ENCODE peak calls at places on chromosomes 1 and 21, in ten cellular contexts. L is nephron progenitor cell, F is lower lobe of right lung, Y is astrocyte of the spinal cord, G is HFFc6, A is cardiac muscle cell, B is RWPE1, H is endothelial cell, U is WTC11, C is ovary. O is an unnamed sample.

GRCh38 chr1:18899363-18900049 is 2.8 kb downstream of the ALDH4A1 start:
- DNase-seq in H (no peak), G (no peak), F (no peak), L (no peak), A (no peak), B (no peak), U (no peak), Y (no peak), C (no peak), O (no peak)

GRCh38 chr1:230067871-230068814 is 1.1 kb downstream of the GALNT2 start:
- DNase-seq in Y (no peak), U (peak), B (peak), C (peak), F (peak), G (peak), A (peak), L (peak), H (peak), O (peak)

GRCh38 chr1:212609701-212610574 is 1.4 kb downstream of the ATF3 start:
- DNase-seq in C (no peak), U (no peak), F (no peak), B (no peak), A (no peak), G (no peak), Y (no peak), L (no peak), H (no peak), O (no peak)

GRCh38 chr1:68919070-68919469 is 422.2 kb upstream of the DEPDC1 start:
- DNase-seq in L (no peak), A (peak), Y (no peak), H (no peak), C (no peak), G (no peak), F (no peak), B (no peak), U (no peak), O (no peak)

GRCh38 chr1:234218078-234218477 is 155.2 kb upstream of the COA6 start:
- DNase-seq in A (no peak), H (no peak), U (no peak), F (no peak), L (no peak), B (no peak), C (no peak), G (no peak), Y (no peak), O (no peak)

GRCh38 chr1:64896546-64896945 is 69.8 kb downstream of the JAK1 start:
- DNase-seq in A (no peak), L (no peak), Y (no peak), B (no peak), G (no peak), U (no peak), F (no peak), H (no peak), C (no peak), O (no peak)

GRCh38 chr1:235063068-235063765 is 65.4 kb downstream of the TOMM20 start:
- DNase-seq in C (no peak), F (peak), B (no peak), A (no peak), Y (no peak), H (no peak), G (no peak), U (no peak), L (no peak), O (no peak)

GRCh38 chr1:1626207-1627141 is 5.5 kb upstream of the MMP23B start:
- DNase-seq in A (no peak), H (no peak), B (no peak), C (peak), Y (no peak), L (no peak), F (peak), G (no peak), U (no peak), O (no peak)

GRCh38 chr1:7175507-7175906 is 390.3 kb downstream of the CAMTA1 start:
- DNase-seq in F (no peak), U (no peak), H (no peak), L (no peak), G (no peak), C (no peak), Y (no peak), B (no peak), A (no peak), O (no peak)

GRCh38 chr21:36156815-36157670 is at the start of gene DOP1B:
- DNase-seq in U (peak), Y (no peak), F (no peak), C (no peak), H (no peak), G (no peak), A (no peak), L (no peak), B (no peak), O (peak)

GRCh38 chr1:37890378-37891014 is 31.1 kb upstream of the MTF1 start:
- DNase-seq in Y (peak), H (no peak), G (peak), B (peak), A (peak), L (no peak), F (no peak), U (no peak), C (no peak), O (no peak)

GRCh38 chr1:17564458-17565393 is 25.2 kb downstream of the ARHGEF10L start:
- DNase-seq in Y (peak), H (no peak), C (no peak), B (no peak), U (no peak), F (no peak), G (no peak), A (no peak), L (no peak), O (no peak)

GRCh38 chr1:220682901-220683576 is 7.1 kb upstream of the C1orf115 start:
- DNase-seq in U (no peak), B (no peak), C (no peak), G (no peak), A (no peak), F (no peak), L (no peak), H (no peak), Y (no peak), O (no peak)

GRCh38 chr1:201207046-201207445 is 16.4 kb downstream of the IGFN1 start:
- DNase-seq in B (no peak), Y (no peak), U (no peak), A (no peak), F (no peak), L (no peak), G (no peak), C (no peak), H (no peak), O (no peak)

GRCh38 chr1:147515046-147515869 is 26.0 kb upstream of the BCL9 start:
- DNase-seq in F (no peak), C (no peak), U (no peak), L (no peak), H (peak), Y (peak), A (peak), B (peak), G (no peak), O (no peak)

GRCh38 chr1:9811239-9811966 is 12.4 kb downstream of the CLSTN1 start:
- DNase-seq in H (no peak), L (no peak), F (no peak), G (no peak), B (no peak), Y (no peak), U (no peak), A (no peak), C (no peak), O (no peak)

GRCh38 chr1:29706936-29707335 is 470.6 kb downstream of the PTPRU start:
- DNase-seq in A (peak), Y (peak), U (peak), L (peak), G (no peak), B (peak), F (no peak), C (no peak), H (peak), O (no peak)

GRCh38 chr1:198657550-198658064 is 18.8 kb downstream of the PTPRC start:
- DNase-seq in L (no peak), F (no peak), G (peak), C (no peak), B (peak), H (no peak), A (peak), Y (peak), U (no peak), O (no peak)

GRCh38 chr1:115089443-115090340 is at the start of gene TSPAN2:
- DNase-seq in Y (peak), F (peak), B (peak), C (peak), A (peak), H (peak), L (peak), U (peak), G (no peak), O (peak)

GRCh38 chr1:65090406-65090805 is 57.6 kb upstream of the AK4 start:
- DNase-seq in Y (no peak), F (no peak), A (no peak), C (no peak), U (no peak), L (no peak), H (no peak), G (no peak), B (no peak), O (no peak)

GRCh38 chr21:35491114-35491513 is 442.0 kb upstream of the RUNX1 start:
- DNase-seq in A (no peak), B (no peak), L (peak), U (no peak), H (peak), Y (no peak), F (no peak), C (no peak), G (no peak), O (no peak)

GRCh38 chr21:44304846-44305245 is 5.0 kb downstream of the PFKL start:
- DNase-seq in L (peak), C (no peak), Y (peak), H (peak), F (no peak), B (peak), A (peak), U (peak), G (no peak), O (peak)

GRCh38 chr1:56710646-56711045 is 65.5 kb downstream of the PRKAA2 start:
- DNase-seq in L (no peak), U (no peak), C (no peak), B (peak), G (peak), H (no peak), F (no peak), Y (peak), A (peak), O (no peak)

GRCh38 chr1:236063919-236064673 is 794 bp downstream of the NID1 start:
- DNase-seq in A (peak), G (peak), B (peak), L (peak), U (peak), F (peak), H (peak), C (peak), Y (peak), O (peak)

GRCh38 chr1:27589841-27590426 is 14.0 kb downstream of the AHDC1 start:
- DNase-seq in Y (peak), F (peak), H (no peak), U (no peak), A (peak), G (no peak), L (no peak), B (no peak), C (peak), O (no peak)

GRCh38 chr1:24464378-24464770 is 38.3 kb upstream of the RCAN3 start:
- DNase-seq in L (no peak), A (no peak), C (no peak), U (peak), B (no peak), G (peak), Y (no peak), H (no peak), F (no peak), O (no peak)

GRCh38 chr1:32200226-32201010 is at the start of gene CCDC28B:
- DNase-seq in C (peak), G (peak), A (peak), B (peak), U (peak), H (peak), F (peak), Y (peak), L (peak), O (peak)

GRCh38 chr21:43739648-43740435 is 20.9 kb downstream of the PDXK start:
- DNase-seq in G (no peak), A (no peak), B (peak), C (peak), Y (no peak), F (no peak), H (no peak), U (peak), L (no peak), O (no peak)

GRCh38 chr21:34022557-34023335 is 50.6 kb upstream of the MRPS6 start:
- DNase-seq in H (no peak), L (no peak), G (no peak), C (no peak), F (peak), Y (no peak), B (no peak), A (no peak), U (no peak), O (no peak)

GRCh38 chr21:38351961-38352521 is 95.2 kb downstream of the KCNJ15 start:
- DNase-seq in C (no peak), H (no peak), Y (peak), B (peak), U (no peak), L (no peak), G (peak), A (peak), F (no peak), O (no peak)

GRCh38 chr1:184223216-184223615 is 163.6 kb upstream of the C1orf21 start:
- DNase-seq in C (no peak), H (no peak), L (no peak), F (no peak), G (no peak), B (no peak), U (peak), A (no peak), Y (no peak), O (peak)

GRCh38 chr1:181076852-181077251 is 11.6 kb upstream of the IER5 start:
- DNase-seq in L (no peak), U (no peak), H (no peak), C (no peak), B (no peak), G (no peak), F (no peak), A (no peak), Y (no peak), O (no peak)

GRCh38 chr1:59687081-59687480 is 127.7 kb upstream of the HOOK1 start:
- DNase-seq in G (no peak), C (no peak), B (no peak), A (no peak), U (no peak), F (no peak), L (no peak), H (no peak), Y (no peak), O (no peak)

DNA sequence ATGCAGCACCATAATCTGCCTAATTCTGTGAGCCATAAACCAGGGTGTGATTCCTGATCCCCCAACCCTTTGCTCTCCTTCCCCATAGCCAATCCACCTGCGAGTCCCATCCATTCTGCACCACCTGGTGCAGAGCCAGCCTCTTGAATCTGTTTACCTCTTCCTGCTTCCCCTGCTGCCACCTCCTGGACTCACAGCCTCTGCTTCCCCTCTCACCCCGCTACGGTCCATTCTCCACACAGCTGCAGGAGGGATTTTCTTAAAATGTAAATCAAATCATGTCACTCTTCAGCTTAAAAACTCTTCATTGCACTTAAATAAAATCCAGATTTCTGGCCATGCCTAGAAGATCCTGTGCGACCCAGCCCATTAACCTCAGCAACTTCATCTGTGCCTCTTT is 186.7 kb downstream of the FOXD2 start:
- DNase-seq in L (peak), C (no peak), U (no peak), G (no peak), H (peak), A (no peak), B (peak), Y (no peak), F (no peak), O (no peak)
- TF ChIP-seq CTCF in L (peak), C (no peak), U (no peak), G (no peak), H (no peak), A (no peak), B (no peak), Y (peak), F (no peak), O (no peak)

GRCh38 chr1:246748867-246749266 is 24.7 kb downstream of the SCCPDH start:
- DNase-seq in G (no peak), Y (no peak), B (no peak), A (no peak), L (no peak), H (no peak), F (no peak), U (no peak), C (no peak), O (no peak)
- TF ChIP-seq CTCF in G (no peak), Y (no peak), B (no peak), A (no peak), L (no peak), H (no peak), F (no peak), U (no peak), C (no peak), O (no peak)

DNA sequence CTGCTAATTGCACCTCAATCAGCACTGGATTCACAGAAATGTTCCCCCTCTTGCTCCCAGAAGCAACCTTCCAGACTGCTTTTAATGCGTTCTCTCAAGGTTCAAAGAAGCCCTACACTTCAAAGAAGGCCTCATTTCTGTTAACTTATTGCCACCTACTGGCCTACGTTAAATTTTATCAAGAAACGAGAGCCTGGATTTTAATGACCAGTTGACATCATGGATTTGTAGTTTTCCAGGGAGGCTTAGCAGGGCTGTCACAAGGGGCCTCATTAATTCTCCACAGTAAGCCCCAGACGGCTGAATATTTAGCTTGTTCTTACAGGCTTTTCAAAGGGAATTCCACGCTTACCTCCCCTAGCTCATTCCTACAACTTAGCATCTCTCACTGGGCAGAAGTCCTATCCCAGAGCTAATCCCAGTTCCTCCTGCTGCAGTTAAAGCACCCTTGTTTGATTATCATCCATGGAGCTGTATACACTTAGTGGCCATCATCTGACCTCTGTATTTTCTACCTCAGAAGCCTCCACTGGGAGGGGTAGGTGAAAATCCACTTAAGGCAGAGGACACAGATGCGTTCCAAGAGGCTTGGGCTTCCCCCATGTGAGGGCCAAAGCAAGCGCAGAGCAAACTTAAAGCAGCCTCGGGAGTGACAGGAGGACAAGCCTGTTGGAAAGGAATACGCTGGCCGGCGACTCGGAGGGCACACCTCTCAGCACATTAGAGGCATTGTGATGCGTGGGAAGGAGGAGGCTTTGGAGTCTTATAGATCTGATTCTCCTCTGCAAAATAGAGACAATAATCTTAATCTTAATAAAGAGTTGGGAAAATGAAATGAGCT is 32.2 kb upstream of the CYP4X1 start:
- DNase-seq in L (no peak), G (no peak), C (no peak), A (peak), H (no peak), Y (peak), F (no peak), U (no peak), B (no peak), O (no peak)
- TF ChIP-seq CTCF in L (no peak), G (no peak), C (no peak), A (peak), H (peak), Y (no peak), F (peak), U (no peak), B (peak), O (no peak)

GRCh38 chr1:74775735-74776134 is 42.8 kb downstream of the TYW3 start:
- DNase-seq in G (no peak), U (no peak), A (no peak), L (no peak), F (no peak), C (no peak), H (no peak), Y (no peak), B (no peak), O (no peak)
- TF ChIP-seq CTCF in G (peak), U (no peak), A (no peak), L (no peak), F (no peak), C (no peak), H (no peak), Y (no peak), B (no peak), O (no peak)

O was measured in CD4-positive, alpha-beta T cell.